ENCODE peak calls at places on chromosomes 4 and X, in nine cellular contexts. Z is fibroblast of lung, S is right lobe of liver, V is HepG2, N is uterus, R is IMR-90, C is lung, E is adrenal gland, L is endothelial cell of umbilical vein. I is an unnamed sample.

GRCh38 chr4:156280726-156281125 is 327.1 kb upstream of the CTSO start:
- DNase-seq in Z (no peak), S (no peak), V (no peak), N (no peak), R (no peak), C (no peak), E (no peak), L (no peak), I (no peak)

GRCh38 chrX:6053126-6053625 is 175.5 kb downstream of the NLGN4X start:
- DNase-seq in Z (no peak), S (no peak), V (no peak), N (no peak), R (no peak), C (no peak), E (no peak), L (no peak), I (no peak)

GRCh38 chr4:69823481-69824186 is 36.3 kb downstream of the SULT1E1 start:
- DNase-seq in Z (no peak), S (peak), V (peak), N (no peak), R (peak), C (peak), E (peak), L (peak), I (peak)

GRCh38 chr4:2274320-2275043 is 12.6 kb upstream of the MXD4 start:
- DNase-seq in Z (no peak), S (peak), V (no peak), N (no peak), R (no peak), C (no peak), E (no peak), L (no peak), I (no peak)

GRCh38 chrX:10725071-10725470 is 104.7 kb upstream of the MID1 start:
- DNase-seq in Z (no peak), S (no peak), V (no peak), N (no peak), R (peak), C (no peak), E (no peak), L (peak), I (no peak)

GRCh38 chr4:159503243-159503642 is 400.4 kb downstream of the RAPGEF2 start:
- DNase-seq in Z (peak), S (no peak), V (no peak), N (no peak), R (no peak), C (no peak), E (no peak), L (no peak), I (no peak)

GRCh38 chr4:74376888-74377483 is 12.0 kb downstream of the EREG start:
- DNase-seq in Z (peak), S (no peak), V (peak), N (no peak), R (peak), C (no peak), E (no peak), L (peak), I (peak)

GRCh38 chrX:74234829-74235228 is 69.2 kb upstream of the ZCCHC13 start:
- DNase-seq in Z (no peak), S (no peak), V (no peak), N (no peak), R (no peak), C (no peak), E (no peak), L (no peak), I (no peak)

GRCh38 chr4:22235798-22236197 is 280.1 kb downstream of the ADGRA3 start:
- DNase-seq in Z (no peak), S (no peak), V (no peak), N (no peak), R (no peak), C (no peak), E (no peak), L (no peak), I (no peak)

GRCh38 chr4:102693266-102693850 is 67.4 kb downstream of the MANBA start:
- DNase-seq in Z (no peak), S (no peak), V (no peak), N (no peak), R (peak), C (no peak), E (no peak), L (no peak), I (peak)

GRCh38 chrX:153972368-153973126 is at the start of gene TMEM187:
- DNase-seq in Z (peak), S (peak), V (peak), N (peak), R (peak), C (peak), E (peak), L (peak), I (peak)

GRCh38 chr4:125951275-125951887 is 636.6 kb downstream of the FAT4 start:
- DNase-seq in Z (peak), S (no peak), V (no peak), N (no peak), R (peak), C (no peak), E (no peak), L (no peak), I (no peak)

GRCh38 chr4:60315586-60315985 is 884.5 kb upstream of the ADGRL3 start:
- DNase-seq in Z (no peak), S (no peak), V (no peak), N (no peak), R (no peak), C (no peak), E (no peak), L (no peak), I (no peak)

GRCh38 chrX:75118296-75118695 is 37.8 kb downstream of the ABCB7 start:
- DNase-seq in Z (no peak), S (no peak), V (no peak), N (no peak), R (no peak), C (no peak), E (no peak), L (no peak), I (no peak)

GRCh38 chr4:154009795-154010194 is 220.9 kb upstream of the SFRP2 start:
- DNase-seq in Z (no peak), S (no peak), V (no peak), N (no peak), R (no peak), C (no peak), E (no peak), L (no peak), I (no peak)

GRCh38 chrX:20989361-20989760 is 384.9 kb upstream of the CNKSR2 start:
- DNase-seq in Z (peak), S (no peak), V (no peak), N (no peak), R (no peak), C (no peak), E (no peak), L (no peak), I (no peak)

GRCh38 chr4:41594439-41594838 is 56.5 kb downstream of the LIMCH1 start:
- DNase-seq in Z (peak), S (no peak), V (no peak), N (peak), R (no peak), C (no peak), E (peak), L (no peak), I (no peak)

GRCh38 chr4:184359905-184360304 is 114.4 kb downstream of the IRF2 start:
- DNase-seq in Z (no peak), S (no peak), V (no peak), N (no peak), R (no peak), C (no peak), E (no peak), L (no peak), I (peak)

GRCh38 chrX:96407043-96407442 is 277.6 kb upstream of the DIAPH2 start:
- DNase-seq in Z (peak), S (peak), V (peak), N (peak), R (peak), C (no peak), E (peak), L (peak), I (peak)

GRCh38 chr4:138669479-138670165 is 346.0 kb upstream of the NOCT start:
- DNase-seq in Z (peak), S (no peak), V (no peak), N (no peak), R (peak), C (no peak), E (no peak), L (no peak), I (peak)

GRCh38 chr4:84878090-84878489 is 88.4 kb downstream of the WDFY3 start:
- DNase-seq in Z (peak), S (no peak), V (no peak), N (no peak), R (peak), C (no peak), E (no peak), L (peak), I (peak)

GRCh38 chr4:147839200-147839599 is 107.3 kb downstream of the ARHGAP10 start:
- DNase-seq in Z (no peak), S (no peak), V (no peak), N (no peak), R (no peak), C (no peak), E (no peak), L (no peak), I (no peak)

GRCh38 chr4:61468091-61468720 is 268.1 kb downstream of the ADGRL3 start:
- DNase-seq in Z (peak), S (no peak), V (no peak), N (no peak), R (peak), C (no peak), E (no peak), L (no peak), I (peak)

GRCh38 chr4:8710946-8711345 is 118.4 kb downstream of the CPZ start:
- DNase-seq in Z (no peak), S (no peak), V (no peak), N (peak), R (no peak), C (no peak), E (no peak), L (no peak), I (no peak)

GRCh38 chr4:108342325-108342986 is 173.7 kb upstream of the LEF1 start:
- DNase-seq in Z (no peak), S (no peak), V (no peak), N (no peak), R (no peak), C (no peak), E (no peak), L (no peak), I (no peak)

GRCh38 chrX:50082741-50083140 is 118.1 kb downstream of the AKAP4 start:
- DNase-seq in Z (no peak), S (no peak), V (no peak), N (no peak), R (no peak), C (no peak), E (no peak), L (no peak), I (no peak)

GRCh38 chrX:131617182-131617581 is 73.3 kb downstream of the OR13H1 start:
- DNase-seq in Z (peak), S (no peak), V (no peak), N (no peak), R (peak), C (no peak), E (no peak), L (no peak), I (peak)

GRCh38 chr4:183571350-183572076 is 66.7 kb downstream of the ING2 start:
- DNase-seq in Z (peak), S (no peak), V (peak), N (no peak), R (peak), C (peak), E (peak), L (no peak), I (peak)

GRCh38 chr4:89434364-89434988 is 126.9 kb upstream of the GPRIN3 start:
- DNase-seq in Z (peak), S (no peak), V (no peak), N (no peak), R (peak), C (no peak), E (no peak), L (peak), I (peak)

GRCh38 chr4:56475917-56476316 is 8.5 kb downstream of the SRP72 start:
- DNase-seq in Z (no peak), S (no peak), V (no peak), N (no peak), R (no peak), C (no peak), E (no peak), L (no peak), I (no peak)

GRCh38 chrX:7242613-7243012 is 94.7 kb upstream of the PUDP start:
- DNase-seq in Z (no peak), S (no peak), V (no peak), N (no peak), R (no peak), C (no peak), E (no peak), L (no peak), I (no peak)

GRCh38 chrX:24426340-24426913 is 38.7 kb upstream of the PDK3 start:
- DNase-seq in Z (no peak), S (no peak), V (peak), N (no peak), R (peak), C (no peak), E (no peak), L (peak), I (peak)

GRCh38 chr4:180949825-180950224 is 1293.4 kb upstream of the TENM3 start:
- DNase-seq in Z (peak), S (no peak), V (no peak), N (no peak), R (no peak), C (no peak), E (no peak), L (no peak), I (no peak)

GRCh38 chr4:26323807-26324206 is 3.0 kb downstream of the RBPJ start:
- DNase-seq in Z (peak), S (no peak), V (no peak), N (no peak), R (peak), C (no peak), E (no peak), L (peak), I (peak)

GRCh38 chr4:26326791-26327190 is 6.0 kb downstream of the RBPJ start:
- DNase-seq in Z (peak), S (no peak), V (no peak), N (no peak), R (peak), C (no peak), E (no peak), L (no peak), I (peak)

GRCh38 chr4:26322349-26322748 is 1.5 kb downstream of the RBPJ start:
- DNase-seq in Z (no peak), S (no peak), V (no peak), N (no peak), R (no peak), C (no peak), E (no peak), L (no peak), I (no peak)

GRCh38 chr4:26321326-26322276 is 787 bp downstream of the RBPJ start:
- DNase-seq in Z (peak), S (peak), V (peak), N (peak), R (peak), C (peak), E (peak), L (peak), I (peak)

GRCh38 chr4:26325191-26325590 is 4.4 kb downstream of the RBPJ start:
- DNase-seq in Z (peak), S (no peak), V (peak), N (no peak), R (peak), C (no peak), E (no peak), L (no peak), I (peak)
- TF ChIP-seq CTCF in Z (peak), S (peak), V (peak), N (no peak), R (peak), C (no peak), E (no peak), L (no peak), I (peak)

GRCh38 chrX:2485460-2485753 is 15.4 kb downstream of the DHRSX start:
- DNase-seq in Z (no peak), S (no peak), V (no peak), N (no peak), R (peak), C (no peak), E (no peak), L (no peak), I (peak)

GRCh38 chrX:2485789-2486345 is 14.9 kb downstream of the DHRSX start:
- DNase-seq in Z (no peak), S (no peak), V (no peak), N (no peak), R (no peak), C (no peak), E (no peak), L (no peak), I (no peak)

GRCh38 chrX:2484721-2485459 is 15.9 kb downstream of the DHRSX start:
- DNase-seq in Z (peak), S (peak), V (no peak), N (peak), R (peak), C (no peak), E (no peak), L (no peak), I (peak)

GRCh38 chrX:2483398-2483797 is 17.4 kb downstream of the DHRSX start:
- DNase-seq in Z (no peak), S (peak), V (no peak), N (no peak), R (no peak), C (no peak), E (no peak), L (no peak), I (no peak)

DNA sequence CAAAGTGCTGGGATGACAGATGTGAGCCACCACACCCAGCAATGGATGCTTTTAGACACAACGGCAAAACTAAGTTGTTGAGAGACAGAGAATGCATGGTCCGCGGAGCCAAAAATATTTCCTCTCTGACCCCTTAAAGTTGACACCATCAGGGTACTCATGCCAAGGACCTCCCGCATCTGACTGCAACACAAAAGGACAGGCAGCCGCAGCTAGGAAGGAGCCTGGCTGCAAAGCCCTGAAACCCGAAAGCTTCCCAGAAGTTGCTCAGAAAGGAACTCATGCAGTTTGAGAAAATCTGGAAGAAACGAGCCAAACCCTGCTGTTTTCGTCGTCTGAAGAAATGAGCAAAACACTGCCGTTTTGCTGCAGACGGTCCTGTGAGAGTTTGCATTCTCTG is 16.5 kb downstream of the DHRSX start:
- DNase-seq in Z (no peak), S (peak), V (no peak), N (no peak), R (no peak), C (no peak), E (no peak), L (no peak), I (peak)
- H3K4me3 ChIP-seq in Z (peak), S (no peak), V (no peak), N (peak), R (no peak), C (no peak), E (no peak), L (no peak), I (no peak)

GRCh38 chrX:66728818-66729271 is 90.0 kb upstream of the EDA2R start:
- DNase-seq in Z (peak), S (no peak), V (peak), N (peak), R (peak), C (peak), E (peak), L (peak), I (peak)
- TF ChIP-seq CTCF in Z (peak), S (peak), V (peak), N (peak), R (peak), C (peak), E (peak), L (peak), I (peak)

DNA sequence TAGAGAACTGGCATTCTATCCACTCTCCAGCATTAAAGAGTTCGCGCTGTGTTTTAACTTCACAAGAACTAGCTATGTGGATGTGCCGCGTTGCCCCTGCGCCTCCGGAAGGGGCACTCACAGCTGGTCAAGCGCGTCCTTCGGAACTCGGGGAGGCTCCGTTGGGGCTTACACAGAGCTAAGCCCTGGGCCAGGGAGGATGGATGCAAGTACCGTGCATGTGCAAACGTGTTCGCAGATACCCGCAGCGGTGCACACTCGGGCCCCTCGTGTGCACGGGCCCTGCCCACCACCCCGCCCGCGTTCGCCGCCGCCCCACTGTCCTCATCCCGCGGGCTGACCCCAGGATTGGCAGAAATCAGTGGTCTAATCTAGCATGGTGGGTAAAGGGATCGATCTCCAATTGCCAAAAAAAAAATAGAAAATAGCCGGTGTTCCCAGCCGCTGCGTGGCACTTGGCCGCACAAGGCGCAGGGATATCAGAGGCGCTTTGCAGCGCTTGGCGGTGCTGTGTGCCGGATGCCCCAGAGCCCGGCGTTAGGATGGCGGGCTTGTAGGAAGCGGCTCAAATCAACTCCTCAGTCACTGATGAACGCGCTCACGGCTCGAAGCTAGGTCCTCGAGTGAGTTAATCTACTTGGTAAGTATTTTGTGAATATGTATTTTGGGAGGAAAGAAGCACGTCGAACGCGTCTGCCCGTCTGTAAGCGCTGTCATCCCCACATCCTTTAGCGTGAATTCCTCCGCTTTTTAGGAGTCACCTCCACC is 988 bp upstream of the PCDH10 start:
- DNase-seq in Z (peak), S (no peak), V (no peak), N (peak), R (peak), C (no peak), E (no peak), L (peak), I (peak)
- H3K4me3 ChIP-seq in Z (peak), S (peak), V (no peak), N (peak), R (peak), C (peak), E (peak), L (peak), I (peak)